ENCODE peak calls at places on chromosomes 5 and 9, in four cellular contexts. Z is HCT116, C is K562, L is Panc1. U is an unnamed sample.

GRCh38 chr5:36162810-36163486 is 11.0 kb downstream of the SKP2 start:
- DNase-seq in Z (no peak), C (no peak), L (no peak), U (no peak)

GRCh38 chr5:135718151-135718550 is 116.3 kb upstream of the SLC25A48 start:
- DNase-seq in Z (peak; percentile 8), C (no peak), L (no peak), U (no peak)

GRCh38 chr5:175711031-175711430 is 53.2 kb downstream of the HRH2 start:
- DNase-seq in Z (no peak), C (no peak), L (no peak), U (no peak)

GRCh38 chr5:17308326-17309065 is 91.1 kb downstream of the BASP1 start:
- DNase-seq in Z (no peak), C (no peak), L (no peak), U (no peak)

GRCh38 chr9:128714586-128715435 is 9.1 kb downstream of the ZDHHC12 start:
- DNase-seq in Z (no peak), C (no peak), L (no peak), U (no peak)

GRCh38 chr9:93954436-93955355 is at the start of gene BARX1:
- DNase-seq in Z (no peak), C (no peak), L (no peak), U (no peak)

GRCh38 chr5:2538169-2538568 is 213.3 kb downstream of the IRX2 start:
- DNase-seq in Z (no peak), C (no peak), L (no peak), U (no peak)

GRCh38 chr5:150503386-150503785 is 4.5 kb upstream of the NDST1 start:
- DNase-seq in Z (no peak), C (no peak), L (no peak), U (no peak)

GRCh38 chr9:99973455-99973854 is 67.0 kb downstream of the STX17 start:
- DNase-seq in Z (no peak), C (no peak), L (no peak), U (no peak)

GRCh38 chr5:109246841-109247592 is 162.8 kb downstream of the PJA2 start:
- DNase-seq in Z (no peak), C (no peak), L (no peak), U (no peak)

GRCh38 chr5:154478752-154479159 is 729 bp upstream of the HAND1 start:
- DNase-seq in Z (no peak), C (no peak), L (no peak), U (no peak)

GRCh38 chr5:50800410-50800809 is 134.0 kb downstream of the PARP8 start:
- DNase-seq in Z (no peak), C (no peak), L (no peak), U (no peak)

GRCh38 chr5:39662945-39663344 is 238.2 kb upstream of the DAB2 start:
- DNase-seq in Z (no peak), C (no peak), L (no peak), U (no peak)

GRCh38 chr5:39658861-39659260 is 234.1 kb upstream of the DAB2 start:
- DNase-seq in Z (no peak), C (no peak), L (no peak), U (no peak)

GRCh38 chr5:39660020-39660419 is 235.2 kb upstream of the DAB2 start:
- DNase-seq in Z (no peak), C (no peak), L (no peak), U (no peak)

GRCh38 chr5:39657943-39658342 is 233.2 kb upstream of the DAB2 start:
- DNase-seq in Z (no peak), C (no peak), L (no peak), U (no peak)

GRCh38 chr5:39661026-39661779 is 236.4 kb upstream of the DAB2 start:
- DNase-seq in Z (no peak), C (no peak), L (no peak), U (no peak)
- TF ChIP-seq TCF7L2 in Z (no peak), C (no peak), L (no peak), U (no peak)

GRCh38 chr9:133738806-133739150 is 626 bp upstream of the SARDH start:
- DNase-seq in Z (no peak), C (no peak), L (no peak), U (no peak)

GRCh38 chr9:133738039-133738805 is at the start of gene SARDH:
- DNase-seq in Z (no peak), C (peak; percentile 75), L (no peak), U (peak; percentile 77)

GRCh38 chr9:133737774-133738038 is 446 bp downstream of the SARDH start:
- DNase-seq in Z (no peak), C (no peak), L (no peak), U (no peak)

GRCh38 chr9:133735894-133736293 is 2.3 kb downstream of the SARDH start:
- DNase-seq in Z (no peak), C (no peak), L (no peak), U (no peak)

GRCh38 chr9:133737071-133737773 is 930 bp downstream of the SARDH start:
- DNase-seq in Z (no peak), C (no peak), L (no peak), U (no peak)
- TF ChIP-seq TCF7L2 in Z (no peak), C (no peak), L (no peak), U (no peak)

DNA sequence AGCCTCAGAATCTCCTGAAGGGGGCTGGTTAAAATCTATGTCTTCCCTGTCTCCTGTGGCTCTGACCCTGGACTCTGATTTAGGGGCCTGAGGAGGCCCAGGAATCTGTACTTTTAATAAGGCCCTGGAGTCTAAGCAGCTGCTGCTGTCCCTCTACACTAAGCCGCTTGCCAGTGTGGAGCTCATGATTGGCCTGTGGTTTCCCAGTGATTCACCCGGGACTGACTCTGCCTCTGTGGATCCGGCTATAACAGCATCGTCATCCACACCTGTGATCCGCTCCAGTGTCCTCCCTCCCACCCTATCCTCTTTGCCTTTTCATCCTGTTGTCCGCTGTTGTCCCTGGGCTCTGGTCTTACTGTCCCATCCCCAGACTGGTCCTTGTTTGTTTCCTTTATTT is 3.7 kb downstream of the SLC31A2 start:
- DNase-seq in Z (no peak), C (no peak), L (no peak), U (no peak)
- TF ChIP-seq TCF7L2 in Z (no peak), C (no peak), L (no peak), U (no peak)

DNA sequence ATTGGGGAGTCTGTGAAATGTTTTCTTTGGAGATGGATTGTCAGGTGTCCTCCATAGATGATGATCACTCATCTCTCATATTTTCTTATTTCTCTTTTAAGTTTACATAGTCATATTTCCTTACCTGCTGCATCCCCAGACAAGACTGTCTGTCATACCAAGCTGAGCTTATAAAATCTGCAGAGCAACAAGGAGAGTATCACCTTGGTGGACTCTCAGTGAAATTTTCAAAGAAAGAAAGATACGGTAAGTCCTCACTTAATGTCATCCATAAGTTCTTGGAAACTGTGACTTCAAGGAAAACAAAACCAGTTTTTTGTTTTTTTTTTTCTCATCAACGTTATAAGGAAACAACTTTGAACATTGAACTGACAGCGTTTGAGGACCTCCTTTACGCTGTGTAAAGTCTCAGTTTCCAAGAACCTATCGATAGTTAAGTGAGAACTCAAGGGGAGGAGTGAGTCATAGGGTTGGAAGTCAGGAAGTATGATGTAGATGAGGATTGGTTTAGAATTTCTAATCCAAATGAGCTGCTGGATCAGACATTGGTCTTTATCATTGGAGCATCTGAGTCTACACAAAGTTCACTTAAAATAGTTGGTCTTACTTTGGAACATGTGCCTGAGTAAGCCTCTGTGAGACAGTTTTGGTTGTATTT is 45.5 kb downstream of the SPIN1 start:
- DNase-seq in Z (no peak), C (no peak), L (no peak), U (no peak)
- TF ChIP-seq TCF7L2 in Z (no peak), C (no peak), L (no peak), U (no peak)

GRCh38 chr5:26942481-26942880 is 95.9 kb downstream of the CDH9 start:
- DNase-seq in Z (no peak), C (no peak), L (no peak), U (no peak)
- TF ChIP-seq TCF7L2 in Z (no peak), C (no peak), L (no peak), U (no peak)

GRCh38 chr9:83560169-83560826 is 22.1 kb upstream of the FRMD3 start:
- DNase-seq in Z (no peak), C (no peak), L (no peak), U (no peak)
- TF ChIP-seq TCF7L2 in Z (no peak), C (no peak), L (no peak), U (no peak)

GRCh38 chr5:4243865-4244264 is 648.2 kb downstream of the IRX1 start:
- DNase-seq in Z (no peak), C (no peak), L (no peak), U (no peak)
- TF ChIP-seq TCF7L2 in Z (no peak), C (no peak), L (no peak), U (no peak)

U was measured in HepG2.